ENCODE peak calls at places on chromosome 14, in five cellular contexts. S, D, H, M and X are unnamed samples.
A peak's percentile ranks its signal among the peaks of the same experiment; 100 is the strongest.

GRCh38 chr14:102279688-102280348 is 25.1 kb downstream of the MOK start:
- DNase-seq in S (no peak), H (no peak), D (no peak), M (no peak), X (no peak)

GRCh38 chr14:22824711-22825359 is 4.9 kb upstream of the MRPL52 start:
- DNase-seq in H (peak; percentile 47), D (no peak), M (no peak), S (no peak), X (no peak)

GRCh38 chr14:99359906-99360305 is 87.9 kb upstream of the BCL11B start:
- DNase-seq in S (no peak), M (no peak), H (no peak), D (no peak), X (no peak)

GRCh38 chr14:90419200-90419599 is 22.4 kb downstream of the CALM1 start:
- DNase-seq in S (peak; percentile 27), H (peak; percentile 90), D (peak; percentile 89), M (no peak), X (no peak)

GRCh38 chr14:104438166-104438887 is 141.2 kb upstream of the C14orf180 start:
- DNase-seq in M (no peak), D (no peak), S (no peak), H (no peak), X (peak; percentile 2)

GRCh38 chr14:69326611-69327010 is 66.7 kb downstream of the GALNT16 start:
- DNase-seq in H (no peak), D (no peak), M (no peak), S (no peak), X (no peak)

GRCh38 chr14:47935332-47935731 is 259.9 kb upstream of the MDGA2 start:
- DNase-seq in S (no peak), D (no peak), M (no peak), H (no peak), X (no peak)

GRCh38 chr14:72924332-72924731 is 1.9 kb upstream of the DCAF4 start:
- DNase-seq in S (no peak), H (no peak), D (no peak), M (peak; percentile 20), X (no peak)

GRCh38 chr14:73237219-73237785 is at the start of gene PAPLN:
- DNase-seq in S (no peak), H (peak; percentile 51), M (no peak), D (peak; percentile 75), X (peak; percentile 54)

GRCh38 chr14:50263321-50263720 is 31.9 kb upstream of the SOS2 start:
- DNase-seq in D (no peak), S (no peak), M (no peak), H (no peak), X (no peak)

GRCh38 chr14:53190938-53191337 is 37.8 kb upstream of the DDHD1 start:
- DNase-seq in M (no peak), H (no peak), S (no peak), D (no peak), X (no peak)

GRCh38 chr14:82410064-82410463 is 876.4 kb upstream of the SEL1L start:
- DNase-seq in H (no peak), M (no peak), S (no peak), D (no peak), X (no peak)